ENCODE peak calls at places on chromosome 7, in eight cellular contexts. T is fibroblast of lung, R is H9, V is mesendoderm, A is IMR-90, O is mammary epithelial cell, I is colonic mucosa, Z is adipocyte. D is an unnamed sample.

GRCh38 chr7:103640031-103640779 is 194.2 kb upstream of the SLC26A5 start:
- DNase-seq in T (peak), R (no peak), V (no peak), A (peak), O (peak), I (no peak), Z (no peak), D (peak)

GRCh38 chr7:84178013-84178412 is 16.6 kb downstream of the SEMA3A start:
- DNase-seq in T (peak), R (no peak), V (peak), A (peak), O (no peak), I (no peak), Z (no peak), D (no peak)

GRCh38 chr7:128940494-128941322 is 3.0 kb downstream of the IRF5 start:
- DNase-seq in T (no peak), R (no peak), V (no peak), A (no peak), O (no peak), I (peak), Z (no peak), D (no peak)

GRCh38 chr7:130886438-130887135 is 152.6 kb upstream of the KLF14 start:
- DNase-seq in T (no peak), R (no peak), V (no peak), A (no peak), O (no peak), I (no peak), Z (peak), D (peak)

GRCh38 chr7:76430211-76430610 is 5.5 kb downstream of the ZP3 start:
- DNase-seq in T (no peak), R (no peak), V (no peak), A (no peak), O (no peak), I (no peak), Z (no peak), D (no peak)

GRCh38 chr7:128947854-128948253 is 10.1 kb downstream of the IRF5 start:
- DNase-seq in T (no peak), R (no peak), V (no peak), A (peak), O (no peak), I (no peak), Z (no peak), D (peak)

GRCh38 chr7:1677206-1678069 is 7.4 kb downstream of the ELFN1 start:
- DNase-seq in T (no peak), R (no peak), V (no peak), A (no peak), O (no peak), I (no peak), Z (no peak), D (no peak)

GRCh38 chr7:7566651-7567611 is at the start of gene MIOS:
- DNase-seq in T (peak), R (peak), V (peak), A (peak), O (peak), I (peak), Z (peak), D (peak)

GRCh38 chr7:36088966-36089365 is 64.1 kb upstream of the EEPD1 start:
- DNase-seq in T (peak), R (no peak), V (no peak), A (no peak), O (no peak), I (no peak), Z (no peak), D (no peak)

GRCh38 chr7:65379318-65379717 is 5.7 kb downstream of the ZNF92 start:
- DNase-seq in T (peak), R (no peak), V (no peak), A (peak), O (peak), I (no peak), Z (no peak), D (no peak)

GRCh38 chr7:12152196-12152918 is 58.7 kb upstream of the TMEM106B start:
- DNase-seq in T (no peak), R (no peak), V (peak), A (no peak), O (no peak), I (peak), Z (no peak), D (no peak)

GRCh38 chr7:93231264-93231663 is 902 bp upstream of the VPS50 start:
- DNase-seq in T (no peak), R (no peak), V (no peak), A (no peak), O (peak), I (no peak), Z (no peak), D (peak)
- H3K9ac ChIP-seq in T (no peak), R (no peak), V (peak), A (no peak), O (peak), I (peak), Z (peak), D (peak)

GRCh38 chr7:100675581-100676350 is 2.2 kb downstream of the GNB2 start:
- DNase-seq in T (peak), R (peak), V (peak), A (peak), O (peak), I (peak), Z (peak), D (peak)
- H3K9ac ChIP-seq in T (peak), R (no peak), V (peak), A (peak), O (no peak), I (peak), Z (peak), D (peak)

GRCh38 chr7:22980422-22980821 is 33.5 kb downstream of the HYCC1 start:
- DNase-seq in T (peak), R (no peak), V (no peak), A (peak), O (peak), I (no peak), Z (peak), D (peak)
- H3K9ac ChIP-seq in T (no peak), R (no peak), V (no peak), A (no peak), O (no peak), I (no peak), Z (peak), D (peak)

DNA sequence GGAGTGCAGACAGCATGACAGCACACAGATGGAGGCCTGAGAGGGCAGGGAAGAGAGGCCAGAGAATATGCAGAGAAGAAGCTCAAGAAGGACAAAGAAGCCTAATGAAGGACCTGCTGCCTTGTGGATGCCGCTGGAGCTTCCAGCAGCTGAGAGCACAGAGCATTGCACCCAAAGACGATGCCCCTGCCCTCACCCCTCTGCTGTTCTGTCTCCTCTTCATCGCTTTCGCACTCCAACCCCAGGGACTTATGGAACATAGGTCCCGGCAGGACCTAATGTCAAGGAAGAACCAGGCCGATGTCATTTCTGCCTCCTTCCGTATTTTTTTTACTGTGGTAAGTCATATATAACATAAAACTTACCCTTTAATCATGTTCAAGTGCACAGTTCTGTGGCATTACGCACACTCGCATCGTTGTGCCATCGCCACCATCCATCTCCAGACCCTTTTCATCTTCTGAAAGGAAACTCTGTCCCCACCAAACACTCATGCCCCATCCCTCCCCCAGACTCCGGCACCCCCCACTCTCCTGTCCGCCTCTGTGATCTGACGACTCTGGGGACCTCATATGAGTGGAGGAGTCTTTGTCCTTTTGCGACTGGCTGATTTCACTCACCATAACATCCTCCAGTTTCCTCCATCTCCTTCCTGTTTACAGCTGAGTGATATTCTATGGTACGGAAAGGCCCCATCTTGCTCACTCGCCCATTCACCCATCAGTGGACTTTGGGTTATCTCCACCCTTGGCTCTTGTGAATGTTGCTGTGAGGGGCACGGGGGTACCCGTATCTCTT is 12.1 kb upstream of the INSIG1 start:
- DNase-seq in T (no peak), R (no peak), V (no peak), A (no peak), O (no peak), I (no peak), Z (no peak), D (no peak)
- H3K9ac ChIP-seq in T (no peak), R (no peak), V (no peak), A (no peak), O (no peak), I (no peak), Z (no peak), D (no peak)